ENCODE peak calls at places on chromosomes 7 and 10, in five cellular contexts. One of them, this sample, is unnamed.

GRCh38 chr7:68152205-68152604 is 1155.6 kb downstream of the TYW1 start:
- DNase-seq in fibroblast of lung: no peak
- DNase-seq in AG09309: no peak
- DNase-seq in mammary epithelial cell: no peak
- DNase-seq in cardiac muscle cell: no peak
- DNase-seq in this sample: no peak

GRCh38 chr10:4459531-4459930 is 366.5 kb upstream of the AKR1E2 start:
- DNase-seq in fibroblast of lung: peak
- DNase-seq in AG09309: no peak
- DNase-seq in mammary epithelial cell: no peak
- DNase-seq in cardiac muscle cell: peak
- DNase-seq in this sample: no peak

GRCh38 chr7:39838326-39838725 is 111.7 kb upstream of the CDK13 start:
- DNase-seq in fibroblast of lung: peak
- DNase-seq in AG09309: no peak
- DNase-seq in mammary epithelial cell: peak
- DNase-seq in cardiac muscle cell: peak
- DNase-seq in this sample: peak

GRCh38 chr7:15326044-15326644 is 235.7 kb downstream of the AGMO start:
- DNase-seq in fibroblast of lung: peak
- DNase-seq in AG09309: no peak
- DNase-seq in mammary epithelial cell: no peak
- DNase-seq in cardiac muscle cell: peak
- DNase-seq in this sample: peak

GRCh38 chr10:122648599-122649428 is 50.8 kb downstream of the C10orf120 start:
- DNase-seq in fibroblast of lung: peak
- DNase-seq in AG09309: no peak
- DNase-seq in mammary epithelial cell: peak
- DNase-seq in cardiac muscle cell: peak
- DNase-seq in this sample: peak

GRCh38 chr7:92751902-92752901 is 84.2 kb downstream of the CDK6 start:
- DNase-seq in fibroblast of lung: peak
- DNase-seq in AG09309: peak
- DNase-seq in mammary epithelial cell: peak
- DNase-seq in cardiac muscle cell: peak
- DNase-seq in this sample: peak

GRCh38 chr7:120168066-120168465 is 104.9 kb upstream of the KCND2 start:
- DNase-seq in fibroblast of lung: peak
- DNase-seq in AG09309: no peak
- DNase-seq in mammary epithelial cell: peak
- DNase-seq in cardiac muscle cell: peak
- DNase-seq in this sample: peak

GRCh38 chr10:6228010-6228511 is 25.3 kb downstream of the PFKFB3 start:
- DNase-seq in fibroblast of lung: peak
- DNase-seq in AG09309: no peak
- DNase-seq in mammary epithelial cell: no peak
- DNase-seq in cardiac muscle cell: peak
- DNase-seq in this sample: no peak

GRCh38 chr7:151244871-151245346 is 3.6 kb downstream of the SMARCD3 start:
- DNase-seq in fibroblast of lung: no peak
- DNase-seq in AG09309: no peak
- DNase-seq in mammary epithelial cell: no peak
- DNase-seq in cardiac muscle cell: no peak
- DNase-seq in this sample: no peak

GRCh38 chr10:122213766-122214165 is 57.3 kb upstream of the BTBD16 start:
- DNase-seq in fibroblast of lung: no peak
- DNase-seq in AG09309: no peak
- DNase-seq in mammary epithelial cell: no peak
- DNase-seq in cardiac muscle cell: peak
- DNase-seq in this sample: no peak

GRCh38 chr10:119401671-119402395 is 140.7 kb downstream of the RGS10 start:
- DNase-seq in fibroblast of lung: peak
- DNase-seq in AG09309: peak
- DNase-seq in mammary epithelial cell: peak
- DNase-seq in cardiac muscle cell: peak
- DNase-seq in this sample: peak

GRCh38 chr10:79391231-79392019 is 44.2 kb downstream of the PPIF start:
- DNase-seq in fibroblast of lung: no peak
- DNase-seq in AG09309: no peak
- DNase-seq in mammary epithelial cell: no peak
- DNase-seq in cardiac muscle cell: no peak
- DNase-seq in this sample: no peak

DNA sequence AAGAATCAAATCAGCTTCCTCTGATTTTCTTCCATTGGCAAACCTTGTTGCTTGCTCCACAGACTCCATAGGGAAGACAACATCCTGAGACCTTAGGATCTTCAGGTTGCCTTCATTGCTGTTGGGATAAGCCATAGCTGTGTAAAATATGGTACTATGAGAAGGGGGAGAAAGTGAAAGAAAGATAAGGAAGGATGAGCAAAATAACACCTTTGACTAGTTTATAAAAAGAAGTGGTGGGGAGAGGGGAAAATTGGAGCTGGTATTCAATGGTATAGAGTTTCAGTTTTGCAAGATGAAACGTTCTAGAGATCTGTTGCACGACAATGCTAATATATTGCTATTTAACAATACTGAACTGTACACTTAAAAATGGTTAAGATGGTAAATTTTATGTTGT is 180.4 kb upstream of the PHYHIPL start:
- DNase-seq in fibroblast of lung: no peak
- DNase-seq in AG09309: no peak
- DNase-seq in mammary epithelial cell: no peak
- DNase-seq in cardiac muscle cell: no peak
- DNase-seq in this sample: no peak
- TF ChIP-seq CTCF in fibroblast of lung: no peak
- TF ChIP-seq CTCF in AG09309: no peak
- TF ChIP-seq CTCF in mammary epithelial cell: no peak
- TF ChIP-seq CTCF in cardiac muscle cell: no peak
- TF ChIP-seq CTCF in this sample: no peak

GRCh38 chr10:97445722-97446639 is at the start of the genes EXOSC1 and ZDHHC16:
- DNase-seq in fibroblast of lung: peak
- DNase-seq in AG09309: peak
- DNase-seq in mammary epithelial cell: peak
- DNase-seq in cardiac muscle cell: peak
- DNase-seq in this sample: peak
- TF ChIP-seq CTCF in fibroblast of lung: no peak
- TF ChIP-seq CTCF in AG09309: no peak
- TF ChIP-seq CTCF in mammary epithelial cell: no peak
- TF ChIP-seq CTCF in cardiac muscle cell: no peak
- TF ChIP-seq CTCF in this sample: no peak

GRCh38 chr7:71506822-71507221 is 374.9 kb downstream of the GALNT17 start:
- DNase-seq in fibroblast of lung: no peak
- DNase-seq in AG09309: no peak
- DNase-seq in mammary epithelial cell: no peak
- DNase-seq in cardiac muscle cell: no peak
- DNase-seq in this sample: no peak

GRCh38 chr7:71509381-71509780 is 377.4 kb downstream of the GALNT17 start:
- DNase-seq in fibroblast of lung: no peak
- DNase-seq in AG09309: no peak
- DNase-seq in mammary epithelial cell: no peak
- DNase-seq in cardiac muscle cell: no peak
- DNase-seq in this sample: no peak

GRCh38 chr7:71507665-71508064 is 375.7 kb downstream of the GALNT17 start:
- DNase-seq in fibroblast of lung: no peak
- DNase-seq in AG09309: no peak
- DNase-seq in mammary epithelial cell: no peak
- DNase-seq in cardiac muscle cell: no peak
- DNase-seq in this sample: no peak

GRCh38 chr7:71511361-71511807 is 379.4 kb downstream of the GALNT17 start:
- DNase-seq in fibroblast of lung: no peak
- DNase-seq in AG09309: no peak
- DNase-seq in mammary epithelial cell: no peak
- DNase-seq in cardiac muscle cell: no peak
- DNase-seq in this sample: no peak
- TF ChIP-seq CTCF in fibroblast of lung: no peak
- TF ChIP-seq CTCF in AG09309: no peak
- TF ChIP-seq CTCF in mammary epithelial cell: no peak
- TF ChIP-seq CTCF in cardiac muscle cell: no peak
- TF ChIP-seq CTCF in this sample: no peak

DNA sequence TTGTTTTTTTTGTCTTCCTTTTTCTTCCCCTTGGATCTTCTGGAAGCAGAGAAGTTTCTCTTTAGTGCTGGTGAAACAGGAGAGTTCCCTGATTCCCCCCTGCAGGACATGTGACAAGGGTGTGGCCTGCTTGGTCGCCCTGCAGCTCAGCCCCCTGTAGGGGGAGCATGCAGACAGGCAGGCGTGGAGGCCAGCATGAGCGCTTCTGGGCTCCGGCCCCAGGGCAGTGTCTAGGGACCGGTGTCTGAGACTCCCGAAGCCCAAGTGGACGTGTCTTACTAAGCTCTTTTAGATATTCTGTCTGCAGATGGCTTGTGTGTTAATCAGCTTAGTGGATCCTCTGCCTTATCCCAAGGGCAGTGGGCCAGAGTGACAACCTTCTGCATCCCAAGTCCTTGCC is 26.1 kb downstream of the PRSS58 start:
- DNase-seq in fibroblast of lung: no peak
- DNase-seq in AG09309: no peak
- DNase-seq in mammary epithelial cell: no peak
- DNase-seq in cardiac muscle cell: no peak
- DNase-seq in this sample: peak
- TF ChIP-seq CTCF in fibroblast of lung: no peak
- TF ChIP-seq CTCF in AG09309: no peak
- TF ChIP-seq CTCF in mammary epithelial cell: no peak
- TF ChIP-seq CTCF in cardiac muscle cell: no peak
- TF ChIP-seq CTCF in this sample: no peak